ENCODE peak calls at places on chromosomes 5 and 9, in seven cellular contexts. W is ovary, N is AG10803, F is cardiac fibroblast, C is HL-60, M is epithelial cell of proximal tubule, Y is H9. U is an unnamed sample.

GRCh38 chr5:89729623-89730390 is 679.7 kb downstream of the CETN3 start:
- DNase-seq in F (peak; percentile 4), C (no peak), Y (no peak), W (no peak), N (peak; percentile 3), M (no peak), U (no peak)

GRCh38 chr5:140175367-140176027 is 509 bp downstream of the CYSTM1 start:
- DNase-seq in F (peak; percentile 76), M (no peak), N (peak; percentile 75), C (peak; percentile 27), Y (peak; percentile 67), W (peak; percentile 84), U (peak; percentile 68)

GRCh38 chr9:118326326-118326725 is 622.1 kb downstream of the TLR4 start:
- DNase-seq in M (peak; percentile 33), N (no peak), W (no peak), Y (no peak), C (no peak), F (no peak), U (no peak)

GRCh38 chr5:107286447-107287098 is 384.2 kb downstream of the EFNA5 start:
- DNase-seq in N (no peak), Y (no peak), F (no peak), W (no peak), M (no peak), C (no peak), U (no peak)

GRCh38 chr5:62149894-62150293 is 156.1 kb upstream of the KIF2A start:
- DNase-seq in F (no peak), C (no peak), N (no peak), Y (no peak), M (no peak), W (no peak), U (no peak)

GRCh38 chr5:14998494-14998893 is 126.9 kb upstream of the ANKH start:
- DNase-seq in W (no peak), C (no peak), F (no peak), Y (no peak), M (no peak), N (no peak), U (no peak)

GRCh38 chr9:37650873-37651768 is at the start of gene FRMPD1:
- DNase-seq in C (peak; percentile 27), W (peak; percentile 70), Y (peak; percentile 75), N (peak; percentile 22), F (peak; percentile 41), M (no peak), U (peak; percentile 79)

GRCh38 chr5:157266286-157267007 is 524 bp downstream of the CYFIP2 start:
- DNase-seq in F (no peak), C (no peak), N (no peak), Y (peak; percentile 61), W (no peak), M (no peak), U (peak; percentile 61)

GRCh38 chr5:150860422-150860821 is 14.1 kb downstream of the IRGM start:
- DNase-seq in C (no peak), Y (no peak), F (no peak), M (peak; percentile 15), N (no peak), W (no peak), U (no peak)

GRCh38 chr5:122781465-122781864 is 6.6 kb downstream of the SNX2 start:
- DNase-seq in N (no peak), C (no peak), M (no peak), F (no peak), W (no peak), Y (no peak), U (no peak)

GRCh38 chr9:123339666-123340414 is 16.2 kb upstream of the CRB2 start:
- DNase-seq in F (no peak), M (no peak), Y (no peak), C (no peak), W (no peak), N (no peak), U (no peak)

GRCh38 chr5:78533356-78533755 is 115.2 kb downstream of the LHFPL2 start:
- DNase-seq in M (no peak), N (no peak), Y (no peak), W (no peak), F (peak; percentile 64), C (no peak), U (peak; percentile 46)

GRCh38 chr5:6377121-6377520 is 1.2 kb downstream of the MED10 start:
- DNase-seq in F (peak; percentile 13), C (no peak), N (peak; percentile 44), Y (peak; percentile 2), W (no peak), M (no peak), U (no peak)

GRCh38 chr9:21968331-21969010 is 25.7 kb downstream of the CDKN2A start:
- DNase-seq in Y (peak; percentile 57), W (no peak), C (no peak), N (peak; percentile 29), M (no peak), F (peak; percentile 20), U (no peak)
- TF ChIP-seq CTCF in Y (no peak), W (no peak), C (no peak), N (no peak), M (no peak), F (no peak), U (no peak)

GRCh38 chr9:137172907-137173794 is 1.3 kb upstream of the TMEM210 start:
- DNase-seq in W (no peak), C (no peak), F (no peak), Y (no peak), M (no peak), N (no peak), U (no peak)

GRCh38 chr9:137174722-137175293 is 3.0 kb upstream of the TMEM210 start:
- DNase-seq in C (no peak), F (no peak), N (no peak), W (no peak), M (no peak), Y (peak; percentile 57), U (no peak)

GRCh38 chr9:137176302-137177182 is 4.7 kb upstream of the TMEM210 start:
- DNase-seq in N (no peak), W (no peak), F (peak; percentile 46), Y (peak; percentile 71), M (no peak), C (no peak), U (peak; percentile 63)

GRCh38 chr9:137173795-137174664 is 2.2 kb upstream of the TMEM210 start:
- DNase-seq in W (no peak), Y (no peak), F (no peak), M (no peak), C (no peak), N (no peak), U (no peak)

DNA sequence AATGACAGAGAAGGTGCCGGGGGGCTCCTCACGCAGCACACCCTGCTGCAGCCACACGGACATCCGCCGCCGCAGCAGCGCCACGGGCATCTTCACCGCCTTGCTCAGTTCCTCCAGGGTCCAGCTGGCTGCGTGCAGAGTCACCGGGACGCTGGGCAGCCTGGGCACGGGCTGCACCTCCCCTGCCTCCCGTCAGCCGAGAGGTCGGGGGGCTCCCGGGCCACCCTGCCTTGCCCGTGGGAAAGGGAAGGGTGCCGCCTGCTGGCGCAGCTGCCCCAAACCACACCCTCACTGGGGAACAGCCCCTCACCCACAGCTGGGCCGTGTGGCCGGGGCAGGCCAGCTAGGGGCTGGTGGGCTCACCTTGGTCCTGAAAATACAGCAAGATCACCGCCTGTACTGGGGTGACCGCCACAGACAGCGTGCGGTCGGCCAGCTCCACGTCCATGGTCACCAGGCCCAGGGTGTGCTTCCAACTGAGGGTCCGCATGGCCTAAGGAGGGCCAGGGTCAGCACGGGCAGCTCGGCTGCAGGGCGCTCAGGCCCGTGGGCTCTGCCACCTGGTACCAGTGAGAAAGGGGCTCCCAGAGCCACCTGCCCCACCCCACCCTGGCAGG is 3.6 kb upstream of the TMEM210 start:
- DNase-seq in Y (peak; percentile 59), M (no peak), F (no peak), C (no peak), N (no peak), W (no peak), U (no peak)
- TF ChIP-seq CTCF in Y (peak; percentile 56), M (peak; percentile 27), F (peak; percentile 2), C (no peak), N (no peak), W (no peak), U (peak; percentile 42)

GRCh38 chr5:142769793-142770649 is at the start of gene ARHGAP26:
- DNase-seq in C (peak; percentile 79), F (peak; percentile 97), M (no peak), W (peak; percentile 96), Y (peak; percentile 98), N (peak; percentile 94), U (peak; percentile 96)
- TF ChIP-seq CTCF in C (no peak), F (peak; percentile 24), M (peak; percentile 27), W (peak; percentile 35), Y (peak; percentile 30), N (peak; percentile 20), U (peak; percentile 19)

GRCh38 chr5:176888016-176888864 is 10.9 kb downstream of the HK3 start:
- DNase-seq in Y (peak; percentile 22), N (no peak), M (no peak), W (no peak), C (no peak), F (no peak), U (no peak)

GRCh38 chr5:176886336-176887251 is 12.6 kb downstream of the HK3 start:
- DNase-seq in N (no peak), M (no peak), F (no peak), C (peak; percentile 49), W (peak; percentile 11), Y (no peak), U (no peak)

GRCh38 chr5:176889321-176890280 is 9.5 kb downstream of the HK3 start:
- DNase-seq in Y (no peak), M (no peak), F (no peak), N (no peak), W (no peak), C (no peak), U (no peak)

GRCh38 chr5:176888865-176889165 is 10.3 kb downstream of the HK3 start:
- DNase-seq in Y (no peak), N (no peak), C (no peak), W (no peak), M (no peak), F (no peak), U (no peak)

DNA sequence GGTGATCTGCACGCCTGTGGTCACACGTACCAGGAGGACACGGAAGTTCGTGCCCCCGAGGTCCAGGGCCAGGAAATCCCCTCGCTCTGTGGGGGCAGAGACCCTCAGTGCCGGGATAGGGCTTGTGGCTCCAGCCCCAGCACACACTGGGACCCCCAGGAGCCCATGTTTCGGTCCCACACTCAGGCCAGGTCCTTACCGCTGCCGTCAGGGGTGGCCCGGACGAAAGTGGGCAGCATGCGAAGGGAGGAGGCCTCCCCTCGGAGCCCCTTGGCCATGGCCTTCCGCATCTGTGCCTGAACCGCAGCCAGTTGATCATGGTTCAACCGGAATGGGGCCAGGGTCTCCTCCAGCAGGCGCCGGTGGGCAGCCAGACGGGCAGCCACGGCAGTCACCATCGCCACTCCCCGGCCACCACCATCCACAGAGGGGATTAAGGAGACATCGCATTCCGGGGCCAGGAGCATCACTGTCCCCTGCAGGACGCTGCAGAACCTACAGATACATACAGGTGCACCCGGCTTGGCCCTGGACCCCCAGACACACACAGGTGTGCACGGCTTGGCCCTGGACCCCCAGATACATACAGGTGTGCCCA is 11.8 kb downstream of the HK3 start:
- DNase-seq in F (no peak), Y (peak; percentile 37), W (peak; percentile 17), M (no peak), N (no peak), C (no peak), U (no peak)
- TF ChIP-seq CTCF in F (no peak), Y (peak; percentile 46), W (no peak), M (no peak), N (no peak), C (no peak), U (no peak)

U was measured in GM10248.